ENCODE peak calls at places on chromosomes 11 and 22, in five cellular contexts. L is CD4-positive, CD25-positive, alpha-beta regulatory T cell; C is CD8-positive, alpha-beta memory T cell; H is upper lobe of right lung; G is uterus. K is an unnamed sample. For H3K27me3, the result is how much of the 10 kb centered on the place peaks cover.

GRCh38 chr11:120337133-120337895 is 1.1 kb downstream of the ARHGEF12 start:
- DNase-seq in L (no peak), G (peak), C (no peak), H (no peak), K (peak)

GRCh38 chr11:93013646-93014045 is 44.2 kb downstream of the MTNR1B start:
- DNase-seq in L (no peak), C (no peak), G (no peak), H (no peak), K (no peak)

GRCh38 chr11:102154806-102155205 is 44.6 kb downstream of the YAP1 start:
- DNase-seq in L (no peak), C (no peak), H (no peak), G (no peak), K (no peak)

GRCh38 chr11:125156346-125156745 is 8.2 kb upstream of the PKNOX2 start:
- DNase-seq in C (no peak), L (no peak), H (no peak), G (no peak), K (no peak)

GRCh38 chr11:27058456-27058855 is 17.8 kb downstream of the BBOX1 start:
- DNase-seq in H (no peak), C (no peak), L (no peak), G (no peak), K (no peak)

GRCh38 chr11:86196924-86197323 is 47.6 kb upstream of the EED start:
- DNase-seq in G (no peak), H (no peak), C (no peak), L (no peak), K (no peak)

GRCh38 chr11:68843052-68843561 is 1.4 kb upstream of the CPT1A start:
- DNase-seq in C (peak), G (peak), L (peak), H (no peak), K (no peak)

GRCh38 chr22:42560781-42561180 is 7.0 kb downstream of the SERHL2 start:
- DNase-seq in L (no peak), G (no peak), C (no peak), H (no peak), K (no peak)

GRCh38 chr22:43126506-43127165 is 16.1 kb downstream of the BIK start:
- DNase-seq in L (no peak), C (no peak), H (no peak), G (no peak), K (no peak)

GRCh38 chr11:2137202-2138071 is 1.8 kb downstream of the IGF2 start:
- DNase-seq in L (no peak), H (no peak), C (no peak), G (peak), K (peak)

GRCh38 chr22:37328017-37328416 is 45.7 kb downstream of the CYTH4 start:
- DNase-seq in G (no peak), C (no peak), L (no peak), H (no peak), K (no peak)

GRCh38 chr22:44669725-44670027 is 32.3 kb upstream of the PRR5 start:
- DNase-seq in H (no peak), L (no peak), G (no peak), C (no peak), K (peak)

GRCh38 chr11:125201525-125202121 is 37.1 kb downstream of the PKNOX2 start:
- DNase-seq in H (peak), L (no peak), G (peak), C (no peak), K (no peak)

GRCh38 chr11:80855975-80856524 is 1415.2 kb upstream of the TENM4 start:
- DNase-seq in C (no peak), G (no peak), H (no peak), L (no peak), K (no peak)

GRCh38 chr11:76592025-76592914 is 78.3 kb downstream of the LRRC32 start:
- DNase-seq in C (no peak), H (no peak), G (no peak), L (no peak), K (no peak)

GRCh38 chr11:18791175-18792065 is at the start of gene PTPN5:
- DNase-seq in G (no peak), L (no peak), C (no peak), H (no peak), K (no peak)

GRCh38 chr22:39453765-39454378 is 2.9 kb upstream of the MGAT3 start:
- DNase-seq in G (no peak), C (no peak), H (no peak), L (no peak), K (no peak)

GRCh38 chr11:79332017-79332416 is 108.8 kb downstream of the TENM4 start:
- DNase-seq in L (no peak), C (no peak), H (no peak), G (no peak), K (no peak)

GRCh38 chr11:13928566-13929251 is 33.8 kb upstream of the SPON1 start:
- DNase-seq in L (no peak), H (no peak), C (no peak), G (no peak), K (no peak)

GRCh38 chr11:128290106-128290840 is 297.1 kb downstream of the ETS1 start:
- DNase-seq in G (peak), H (peak), C (peak), L (peak), K (peak)

GRCh38 chr11:12625438-12626071 is 48.7 kb upstream of the TEAD1 start:
- DNase-seq in C (no peak), L (no peak), H (no peak), G (no peak), K (no peak)

GRCh38 chr22:28907311-28908008 is 24.1 kb downstream of the ZNRF3 start:
- DNase-seq in L (no peak), C (no peak), H (no peak), G (no peak), K (peak)

GRCh38 chr22:27857441-27857840 is 55.9 kb upstream of the MN1 start:
- DNase-seq in H (no peak), C (no peak), G (no peak), L (no peak), K (no peak)

GRCh38 chr11:92204731-92205130 is 19.9 kb upstream of the FAT3 start:
- DNase-seq in G (no peak), L (no peak), C (no peak), H (no peak), K (no peak)

GRCh38 chr11:1261241-1262071 is 38.6 kb downstream of the MUC5B start:
- DNase-seq in C (no peak), L (no peak), G (no peak), H (no peak), K (no peak)

GRCh38 chr11:68117896-68118470 is 3.2 kb downstream of the CHKA start:
- DNase-seq in G (no peak), L (no peak), C (no peak), H (no peak), K (no peak)

GRCh38 chr11:12813371-12814225 is 139.4 kb downstream of the TEAD1 start:
- DNase-seq in G (peak), C (no peak), L (no peak), H (no peak), K (no peak)

GRCh38 chr11:81990659-81991443 is 742.8 kb downstream of the FAM181B start:
- DNase-seq in L (no peak), G (no peak), C (no peak), H (no peak), K (no peak)

GRCh38 chr11:72353861-72354260 is 80.5 kb downstream of the CLPB start:
- DNase-seq in G (no peak), H (no peak), L (no peak), C (no peak), K (peak)

GRCh38 chr22:38021201-38021600 is 36.0 kb upstream of the PICK1 start:
- DNase-seq in H (no peak), L (no peak), C (no peak), G (no peak), K (no peak)

GRCh38 chr11:70108250-70108649 is 30.1 kb downstream of the ANO1 start:
- DNase-seq in G (peak), H (no peak), C (no peak), L (no peak), K (no peak)

GRCh38 chr11:128208329-128209220 is 378.8 kb downstream of the ETS1 start:
- DNase-seq in G (peak), C (no peak), L (no peak), H (no peak), K (no peak)

GRCh38 chr11:123034587-123034986 is 27.3 kb downstream of the HSPA8 start:
- DNase-seq in H (no peak), G (no peak), L (no peak), C (no peak), K (no peak)

GRCh38 chr11:68021167-68021787 is 9.2 kb upstream of the NDUFS8 start:
- DNase-seq in H (no peak), L (no peak), C (no peak), G (no peak), K (no peak)

GRCh38 chr22:26476705-26477340 is 6.8 kb downstream of the HPS4 start:
- DNase-seq in C (no peak), G (no peak), H (no peak), L (no peak), K (no peak)

GRCh38 chr11:27292642-27293020 is 70.4 kb downstream of the CCDC34 start:
- DNase-seq in C (no peak), L (no peak), G (no peak), H (no peak), K (no peak)

GRCh38 chr22:25281675-25282345 is 62.4 kb downstream of the CRYBB2 start:
- DNase-seq in G (no peak), C (no peak), L (no peak), H (no peak), K (no peak)
- H3K4me3 ChIP-seq in G (no peak), C (no peak), L (no peak), H (no peak), K (no peak)

GRCh38 chr22:22772883-22773282 is 114.7 kb upstream of the IGLL5 start:
- DNase-seq in G (no peak), H (no peak), L (no peak), C (no peak), K (no peak)

GRCh38 chr22:22773427-22773826 is 114.2 kb upstream of the IGLL5 start:
- DNase-seq in C (no peak), H (no peak), G (no peak), L (no peak), K (no peak)

GRCh38 chr22:22773979-22774738 is 113.5 kb upstream of the IGLL5 start:
- DNase-seq in H (no peak), L (no peak), C (no peak), G (no peak), K (no peak)

GRCh38 chr22:22779213-22779612 is 108.4 kb upstream of the IGLL5 start:
- DNase-seq in L (no peak), G (no peak), C (no peak), H (no peak), K (no peak)

GRCh38 chr22:22776121-22776520 is 111.5 kb upstream of the IGLL5 start:
- DNase-seq in G (no peak), C (no peak), H (no peak), L (no peak), K (no peak)
- H3K27me3 ChIP-seq in G (under half), C (under half), H (under half), L (under half), K (under half)

GRCh38 chr11:75565916-75566762 is 4.1 kb downstream of the SERPINH1 start:
- DNase-seq in C (peak), G (no peak), L (no peak), H (no peak), K (no peak)
- H3K4me3 ChIP-seq in C (no peak), G (no peak), L (no peak), H (peak), K (no peak)

GRCh38 chr22:35509451-35509850 is 31.2 kb upstream of the RASD2 start:
- DNase-seq in C (no peak), L (no peak), H (no peak), G (no peak), K (no peak)

GRCh38 chr22:35509960-35510359 is 30.7 kb upstream of the RASD2 start:
- DNase-seq in C (no peak), H (no peak), L (no peak), G (no peak), K (no peak)

GRCh38 chr22:35510481-35510934 is 30.1 kb upstream of the RASD2 start:
- DNase-seq in L (no peak), C (no peak), H (no peak), G (no peak), K (no peak)

GRCh38 chr22:35505394-35506258 is 35.0 kb upstream of the RASD2 start:
- DNase-seq in G (no peak), H (no peak), L (no peak), C (no peak), K (no peak)

GRCh38 chr22:35506259-35506570 is 34.4 kb upstream of the RASD2 start:
- DNase-seq in L (no peak), C (no peak), H (no peak), G (no peak), K (no peak)
- H3K27me3 ChIP-seq in L (under half), C (under half), H (under half), G (under half), K (under half)

GRCh38 chr11:75350122-75350742 is 1.2 kb downstream of the ARRB1 start:
- DNase-seq in L (no peak), C (no peak), G (no peak), H (no peak), K (no peak)
- H3K4me3 ChIP-seq in L (peak), C (peak), G (peak), H (peak), K (no peak)

DNA sequence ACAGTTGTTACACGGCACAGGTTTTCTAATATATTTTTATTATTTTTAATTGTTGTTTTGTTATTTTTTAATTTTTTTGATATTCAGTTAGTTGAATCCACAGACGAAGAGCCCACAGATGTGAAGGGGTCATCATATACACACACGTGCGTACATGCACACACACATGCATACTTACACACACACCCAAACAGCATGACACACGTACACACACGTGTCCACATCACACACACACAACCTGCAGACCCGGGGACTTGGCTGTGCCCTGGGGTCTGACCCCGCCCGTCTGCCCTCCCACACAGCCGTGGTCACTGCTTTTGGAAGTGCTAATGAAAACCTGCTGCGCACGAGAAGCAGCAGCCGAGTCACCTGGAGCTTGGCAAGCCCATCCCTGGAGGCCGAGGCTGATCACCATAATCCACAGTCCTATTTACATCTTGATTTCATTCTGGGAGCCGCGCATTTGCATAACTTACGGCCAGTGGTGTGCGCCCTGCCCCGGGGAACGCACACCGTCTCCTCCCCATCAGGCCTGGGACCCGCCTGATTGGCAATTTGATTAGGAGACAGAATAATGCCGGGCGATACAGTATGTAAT is 110.3 kb downstream of the BRD1 start:
- DNase-seq in C (no peak), G (no peak), L (no peak), H (no peak), K (no peak)
- H3K27me3 ChIP-seq in C (under half), G (under half), L (under half), H (under half), K (under half)

GRCh38 chr11:118145285-118146227 is 7.1 kb downstream of the SCN4B start:
- DNase-seq in L (peak), H (peak), C (peak), G (peak), K (peak)
- H3K4me3 ChIP-seq in L (no peak), H (peak), C (peak), G (peak), K (peak)

GRCh38 chr22:23520875-23521441 is 59.1 kb downstream of the IGLL1 start:
- DNase-seq in H (no peak), L (no peak), C (no peak), G (peak), K (no peak)

GRCh38 chr22:23522642-23523251 is 57.3 kb downstream of the IGLL1 start:
- DNase-seq in C (no peak), H (peak), G (no peak), L (no peak), K (no peak)

GRCh38 chr22:23519442-23520177 is 60.5 kb downstream of the IGLL1 start:
- DNase-seq in L (no peak), C (no peak), H (no peak), G (no peak), K (no peak)

GRCh38 chr22:23523746-23524145 is 56.3 kb downstream of the IGLL1 start:
- DNase-seq in G (no peak), C (no peak), H (peak), L (no peak), K (no peak)

GRCh38 chr22:23521442-23522113 is 58.5 kb downstream of the IGLL1 start:
- DNase-seq in H (peak), C (peak), L (peak), G (peak), K (peak)
- H3K27me3 ChIP-seq in H (under half), C (under half), L (under half), G (under half), K (under half)

GRCh38 chr22:46045459-46046298 is 68.7 kb upstream of the WNT7B start:
- DNase-seq in H (peak), G (peak), L (no peak), C (no peak), K (no peak)
- H3K4me3 ChIP-seq in H (peak), G (peak), L (no peak), C (peak), K (peak)

DNA sequence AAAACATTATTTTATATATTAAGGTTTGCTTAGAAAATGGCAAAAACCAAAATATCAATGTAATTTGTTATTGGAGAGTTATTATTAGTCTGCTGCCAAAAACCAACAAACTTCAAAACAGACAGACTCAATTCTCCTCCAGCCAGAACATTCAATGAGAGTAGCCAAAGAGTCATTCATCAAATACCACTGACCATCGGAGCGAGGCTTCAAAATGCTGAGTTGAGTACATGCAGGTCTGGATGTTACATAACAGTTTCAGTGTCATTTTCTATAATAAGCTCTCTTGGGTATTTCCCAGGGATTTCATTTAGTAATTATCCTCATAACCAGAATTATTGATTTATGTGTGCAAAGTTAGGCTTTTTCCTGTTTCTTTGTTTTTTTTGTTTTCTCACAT is 42.6 kb downstream of the CHST1 start:
- DNase-seq in C (no peak), H (no peak), L (no peak), G (no peak), K (no peak)
- H3K27me3 ChIP-seq in C (under half), H (under half), L (under half), G (under half), K (under half)

K was measured in HAP-1.